ENCODE peak calls at places on chromosomes 11 and 22, in ten cellular contexts. One of them, this sample, is unnamed. For H3K4me1, the result is how much of the 10 kb centered on the place peaks cover.

GRCh38 chr22:37305873-37306272 is 23.6 kb downstream of the CYTH4 start:
- DNase-seq in A549: no peak
- DNase-seq in fibroblast of lung: no peak
- DNase-seq in mammary epithelial cell: no peak
- DNase-seq in MM.1S: no peak
- DNase-seq in OCI-LY7: no peak
- DNase-seq in mesenchymal stem cell: no peak
- DNase-seq in neuronal stem cell: no peak
- DNase-seq in GM23248: no peak
- DNase-seq in IMR-90: no peak
- DNase-seq in this sample: no peak

GRCh38 chr11:60349990-60350389 is 22.9 kb downstream of the MS4A6E start:
- DNase-seq in A549: no peak
- DNase-seq in fibroblast of lung: no peak
- DNase-seq in mammary epithelial cell: no peak
- DNase-seq in MM.1S: no peak
- DNase-seq in OCI-LY7: no peak
- DNase-seq in mesenchymal stem cell: no peak
- DNase-seq in neuronal stem cell: no peak
- DNase-seq in GM23248: no peak
- DNase-seq in IMR-90: no peak
- DNase-seq in this sample: no peak

GRCh38 chr11:108002476-108002875 is 6.2 kb upstream of the CUL5 start:
- DNase-seq in A549: no peak
- DNase-seq in fibroblast of lung: no peak
- DNase-seq in mammary epithelial cell: no peak
- DNase-seq in MM.1S: no peak
- DNase-seq in OCI-LY7: no peak
- DNase-seq in mesenchymal stem cell: no peak
- DNase-seq in neuronal stem cell: no peak
- DNase-seq in GM23248: no peak
- DNase-seq in IMR-90: no peak
- DNase-seq in this sample: no peak

GRCh38 chr11:2208691-2209369 is 37.2 kb upstream of the TH start:
- DNase-seq in A549: no peak
- DNase-seq in fibroblast of lung: no peak
- DNase-seq in mammary epithelial cell: peak
- DNase-seq in MM.1S: no peak
- DNase-seq in OCI-LY7: no peak
- DNase-seq in mesenchymal stem cell: no peak
- DNase-seq in neuronal stem cell: no peak
- DNase-seq in GM23248: no peak
- DNase-seq in IMR-90: no peak
- DNase-seq in this sample: peak

GRCh38 chr11:32752001-32752400 is 42.5 kb downstream of the CCDC73 start:
- DNase-seq in A549: no peak
- DNase-seq in fibroblast of lung: no peak
- DNase-seq in mammary epithelial cell: no peak
- DNase-seq in MM.1S: no peak
- DNase-seq in OCI-LY7: no peak
- DNase-seq in mesenchymal stem cell: no peak
- DNase-seq in neuronal stem cell: no peak
- DNase-seq in GM23248: no peak
- DNase-seq in IMR-90: no peak
- DNase-seq in this sample: no peak

GRCh38 chr22:43110444-43110926 is at the start of gene BIK:
- DNase-seq in A549: no peak
- DNase-seq in fibroblast of lung: no peak
- DNase-seq in mammary epithelial cell: peak
- DNase-seq in MM.1S: peak
- DNase-seq in OCI-LY7: peak
- DNase-seq in mesenchymal stem cell: peak
- DNase-seq in neuronal stem cell: peak
- DNase-seq in GM23248: peak
- DNase-seq in IMR-90: no peak
- DNase-seq in this sample: peak

GRCh38 chr11:23727821-23728220 is 769.0 kb upstream of the LUZP2 start:
- DNase-seq in A549: no peak
- DNase-seq in fibroblast of lung: peak
- DNase-seq in mammary epithelial cell: peak
- DNase-seq in MM.1S: no peak
- DNase-seq in OCI-LY7: no peak
- DNase-seq in mesenchymal stem cell: peak
- DNase-seq in neuronal stem cell: no peak
- DNase-seq in GM23248: peak
- DNase-seq in IMR-90: peak
- DNase-seq in this sample: no peak

GRCh38 chr22:49154433-49154832 is 673.2 kb downstream of the BRD1 start:
- DNase-seq in A549: no peak
- DNase-seq in fibroblast of lung: no peak
- DNase-seq in mammary epithelial cell: no peak
- DNase-seq in MM.1S: no peak
- DNase-seq in OCI-LY7: no peak
- DNase-seq in mesenchymal stem cell: no peak
- DNase-seq in neuronal stem cell: no peak
- DNase-seq in GM23248: no peak
- DNase-seq in IMR-90: no peak
- DNase-seq in this sample: no peak

GRCh38 chr11:131908316-131908715 is 537.9 kb downstream of the NTM start:
- DNase-seq in A549: no peak
- DNase-seq in fibroblast of lung: no peak
- DNase-seq in mammary epithelial cell: no peak
- DNase-seq in MM.1S: no peak
- DNase-seq in OCI-LY7: no peak
- DNase-seq in mesenchymal stem cell: no peak
- DNase-seq in neuronal stem cell: no peak
- DNase-seq in GM23248: peak
- DNase-seq in IMR-90: no peak
- DNase-seq in this sample: no peak

GRCh38 chr11:131912127-131912526 is 541.7 kb downstream of the NTM start:
- DNase-seq in A549: no peak
- DNase-seq in fibroblast of lung: no peak
- DNase-seq in mammary epithelial cell: no peak
- DNase-seq in MM.1S: no peak
- DNase-seq in OCI-LY7: no peak
- DNase-seq in mesenchymal stem cell: no peak
- DNase-seq in neuronal stem cell: no peak
- DNase-seq in GM23248: no peak
- DNase-seq in IMR-90: no peak
- DNase-seq in this sample: no peak

GRCh38 chr11:131910491-131911387 is 540.3 kb downstream of the NTM start:
- DNase-seq in A549: no peak
- DNase-seq in fibroblast of lung: peak
- DNase-seq in mammary epithelial cell: peak
- DNase-seq in MM.1S: no peak
- DNase-seq in OCI-LY7: no peak
- DNase-seq in mesenchymal stem cell: peak
- DNase-seq in neuronal stem cell: peak
- DNase-seq in GM23248: peak
- DNase-seq in IMR-90: peak
- DNase-seq in this sample: peak

GRCh38 chr11:131907371-131907770 is 537.0 kb downstream of the NTM start:
- DNase-seq in A549: no peak
- DNase-seq in fibroblast of lung: no peak
- DNase-seq in mammary epithelial cell: no peak
- DNase-seq in MM.1S: no peak
- DNase-seq in OCI-LY7: no peak
- DNase-seq in mesenchymal stem cell: no peak
- DNase-seq in neuronal stem cell: no peak
- DNase-seq in GM23248: no peak
- DNase-seq in IMR-90: no peak
- DNase-seq in this sample: no peak

DNA sequence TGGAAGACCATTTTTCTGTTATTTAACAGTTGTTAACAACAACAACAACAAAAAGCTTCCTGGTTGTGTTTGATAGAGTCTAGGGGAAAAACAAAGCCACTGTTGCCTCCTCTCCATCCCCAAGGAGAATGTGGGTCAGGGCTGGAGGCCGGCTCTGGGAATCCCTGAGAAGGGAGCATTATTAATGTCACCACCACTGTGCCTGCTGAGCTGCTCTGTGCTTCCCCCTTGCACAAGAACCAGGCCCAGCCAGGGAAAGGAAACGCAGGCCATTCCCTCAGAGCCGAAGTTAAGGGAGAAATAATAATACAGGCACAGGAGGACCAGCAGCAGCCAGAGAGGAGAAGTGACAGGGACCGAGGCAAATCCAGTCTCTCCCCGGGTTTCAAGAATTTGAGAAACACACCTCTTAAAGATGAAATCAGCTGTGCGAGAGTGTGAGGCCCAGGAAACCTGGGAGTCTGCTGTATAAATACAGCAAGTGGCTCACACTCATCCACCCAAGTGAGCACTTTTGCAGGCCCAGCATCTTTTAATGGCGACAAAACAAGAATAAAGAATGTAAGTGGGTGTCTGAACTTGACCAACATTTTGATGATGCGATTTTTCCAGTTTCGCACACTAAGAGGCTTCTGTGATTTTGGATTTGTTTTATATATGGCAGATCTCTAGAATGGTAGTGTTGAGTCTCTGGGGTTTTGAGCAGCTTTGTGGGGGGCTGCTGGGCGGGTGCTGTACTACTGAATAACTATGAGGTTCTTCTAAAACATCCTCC is 539.2 kb downstream of the NTM start:
- DNase-seq in A549: no peak
- DNase-seq in fibroblast of lung: peak
- DNase-seq in mammary epithelial cell: no peak
- DNase-seq in MM.1S: no peak
- DNase-seq in OCI-LY7: no peak
- DNase-seq in mesenchymal stem cell: no peak
- DNase-seq in neuronal stem cell: no peak
- DNase-seq in GM23248: peak
- DNase-seq in IMR-90: peak
- DNase-seq in this sample: no peak
- H3K4me2 ChIP-seq in A549: no peak
- H3K4me2 ChIP-seq in fibroblast of lung: peak
- H3K4me2 ChIP-seq in mammary epithelial cell: peak
- H3K4me2 ChIP-seq in MM.1S: no peak
- H3K4me2 ChIP-seq in OCI-LY7: no peak
- H3K4me2 ChIP-seq in mesenchymal stem cell: peak
- H3K4me2 ChIP-seq in neuronal stem cell: peak
- H3K4me2 ChIP-seq in GM23248: peak
- H3K4me2 ChIP-seq in IMR-90: peak
- H3K4me2 ChIP-seq in this sample: peak

DNA sequence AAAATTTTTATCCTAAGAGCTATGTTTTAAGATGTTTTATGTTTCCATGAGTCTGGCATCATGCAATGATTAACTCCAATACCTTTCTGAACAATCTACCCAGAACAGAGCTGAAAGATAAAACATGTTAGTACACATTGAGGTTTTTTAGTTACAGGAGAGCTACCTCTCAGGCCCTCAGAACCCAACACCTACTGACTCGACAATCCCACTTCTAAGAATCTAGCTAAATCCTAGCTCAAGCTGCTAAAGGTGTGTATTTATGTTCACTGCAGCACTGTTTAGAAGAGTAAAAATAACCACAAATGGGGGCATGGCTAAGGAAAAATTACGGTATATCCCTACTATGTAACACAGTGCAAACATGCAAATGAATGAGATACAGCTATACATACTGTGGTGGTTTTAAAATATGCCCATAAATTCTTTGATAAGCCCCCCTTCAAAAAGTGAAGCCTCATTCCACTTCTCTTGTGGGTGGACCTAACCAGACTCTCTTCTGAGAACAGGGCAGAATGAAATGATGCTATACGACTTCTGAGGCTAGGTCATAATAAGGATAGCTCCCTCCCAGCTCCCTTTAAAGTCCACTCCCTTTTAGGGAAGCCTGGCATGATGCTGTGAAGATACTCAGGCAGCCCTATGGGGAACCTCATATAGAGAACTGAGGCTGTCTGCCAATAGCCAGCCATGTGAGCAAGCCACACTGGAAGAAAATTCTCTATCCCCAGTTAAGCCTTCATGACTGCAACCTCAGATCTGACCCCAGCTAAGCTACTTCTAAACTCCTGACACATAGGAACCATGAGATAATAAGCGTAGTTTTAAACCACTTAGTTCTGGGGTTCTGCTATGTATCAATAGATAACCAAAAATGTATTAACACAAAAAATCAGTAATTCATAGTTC is 29.5 kb downstream of the TMEM123 start:
- DNase-seq in A549: no peak
- DNase-seq in fibroblast of lung: no peak
- DNase-seq in mammary epithelial cell: no peak
- DNase-seq in MM.1S: no peak
- DNase-seq in OCI-LY7: no peak
- DNase-seq in mesenchymal stem cell: no peak
- DNase-seq in neuronal stem cell: no peak
- DNase-seq in GM23248: no peak
- DNase-seq in IMR-90: no peak
- DNase-seq in this sample: no peak
- H3K4me1 ChIP-seq in A549: under half
- H3K4me1 ChIP-seq in fibroblast of lung: under half
- H3K4me1 ChIP-seq in mammary epithelial cell: under half
- H3K4me1 ChIP-seq in MM.1S: under half
- H3K4me1 ChIP-seq in OCI-LY7: half or more
- H3K4me1 ChIP-seq in mesenchymal stem cell: under half
- H3K4me1 ChIP-seq in neuronal stem cell: under half
- H3K4me1 ChIP-seq in GM23248: under half
- H3K4me1 ChIP-seq in IMR-90: under half
- H3K4me1 ChIP-seq in this sample: under half

DNA sequence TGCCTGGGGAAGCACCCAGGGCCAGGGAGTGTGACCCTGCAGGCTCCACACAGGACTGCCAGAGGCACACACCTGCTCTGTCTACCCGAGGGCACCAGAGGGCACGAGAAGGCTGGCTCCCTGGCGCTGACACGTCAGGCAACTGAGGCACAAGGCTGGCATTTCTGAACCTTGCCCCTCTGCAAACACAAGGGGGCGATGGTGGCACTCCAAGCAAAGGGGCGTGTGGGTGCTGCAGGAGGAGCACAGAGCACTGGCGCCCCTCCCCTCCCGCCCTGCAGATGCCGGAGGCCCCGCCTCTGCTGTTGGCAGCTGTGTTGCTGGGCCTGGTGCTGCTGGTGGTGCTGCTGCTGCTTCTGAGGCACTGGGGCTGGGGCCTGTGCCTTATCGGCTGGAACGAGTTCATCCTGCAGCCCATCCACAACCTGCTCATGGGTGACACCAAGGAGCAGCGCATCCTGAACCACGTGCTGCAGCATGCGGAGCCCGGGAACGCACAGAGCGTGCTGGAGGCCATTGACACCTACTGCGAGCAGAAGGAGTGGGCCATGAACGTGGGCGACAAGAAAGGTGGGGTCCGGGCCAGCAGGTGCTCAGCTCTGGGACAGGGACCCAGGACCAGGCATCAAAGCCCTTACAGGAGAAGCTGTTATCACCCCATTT is 20.8 kb upstream of the TXNRD2 start:
- DNase-seq in A549: peak
- DNase-seq in fibroblast of lung: peak
- DNase-seq in mammary epithelial cell: peak
- DNase-seq in MM.1S: peak
- DNase-seq in OCI-LY7: peak
- DNase-seq in mesenchymal stem cell: peak
- DNase-seq in neuronal stem cell: peak
- DNase-seq in GM23248: peak
- DNase-seq in IMR-90: peak
- DNase-seq in this sample: peak
- H3K4me3 ChIP-seq in A549: no peak
- H3K4me3 ChIP-seq in fibroblast of lung: no peak
- H3K4me3 ChIP-seq in mammary epithelial cell: peak
- H3K4me3 ChIP-seq in MM.1S: no peak
- H3K4me3 ChIP-seq in OCI-LY7: no peak
- H3K4me3 ChIP-seq in mesenchymal stem cell: no peak
- H3K4me3 ChIP-seq in neuronal stem cell: no peak
- H3K4me3 ChIP-seq in GM23248: no peak
- H3K4me3 ChIP-seq in IMR-90: no peak
- H3K4me3 ChIP-seq in this sample: peak

GRCh38 chr11:120304526-120304925 is 20.6 kb upstream of the TLCD5 start:
- DNase-seq in A549: peak
- DNase-seq in fibroblast of lung: peak
- DNase-seq in mammary epithelial cell: peak
- DNase-seq in MM.1S: no peak
- DNase-seq in OCI-LY7: no peak
- DNase-seq in mesenchymal stem cell: no peak
- DNase-seq in neuronal stem cell: no peak
- DNase-seq in GM23248: peak
- DNase-seq in IMR-90: peak
- DNase-seq in this sample: no peak
- H3K4me2 ChIP-seq in A549: peak
- H3K4me2 ChIP-seq in fibroblast of lung: no peak
- H3K4me2 ChIP-seq in mammary epithelial cell: peak
- H3K4me2 ChIP-seq in MM.1S: no peak
- H3K4me2 ChIP-seq in OCI-LY7: no peak
- H3K4me2 ChIP-seq in mesenchymal stem cell: no peak
- H3K4me2 ChIP-seq in neuronal stem cell: no peak
- H3K4me2 ChIP-seq in GM23248: no peak
- H3K4me2 ChIP-seq in IMR-90: no peak
- H3K4me2 ChIP-seq in this sample: no peak

This sample was measured in GM23338.